ENCODE peak calls at places on chromosome 16, in four cellular contexts. Z is sigmoid colon, U is Karpas-422, Q is suprapubic skin. D is an unnamed sample.
A peak's percentile ranks its signal among the peaks of the same experiment; 100 is the strongest.

GRCh38 chr16:17194190-17194780 is 276.5 kb downstream of the XYLT1 start:
- DNase-seq in Z (peak; percentile 78), U (peak; percentile 81), Q (no peak), D (peak; percentile 27)

GRCh38 chr16:23403547-23403946 is 49.4 kb downstream of the COG7 start:
- DNase-seq in Z (peak; percentile 63), U (no peak), Q (no peak), D (no peak)

GRCh38 chr16:57386381-57386951 is 14.2 kb downstream of the CX3CL1 start:
- DNase-seq in Z (no peak), U (no peak), Q (no peak), D (no peak)

GRCh38 chr16:71623597-71623996 is 2.4 kb upstream of the MARVELD3 start:
- DNase-seq in Z (no peak), U (no peak), Q (no peak), D (no peak)

GRCh38 chr16:50861451-50861850 is 119.6 kb downstream of the CYLD start:
- DNase-seq in Z (no peak), U (no peak), Q (no peak), D (no peak)

GRCh38 chr16:28120754-28121153 is 57.2 kb upstream of the GSG1L start:
- DNase-seq in Z (no peak), U (no peak), Q (no peak), D (no peak)

GRCh38 chr16:76653390-76654026 is 376.3 kb downstream of the CNTNAP4 start:
- DNase-seq in Z (no peak), U (peak; percentile 85), Q (no peak), D (no peak)

GRCh38 chr16:81374514-81374913 is 59.8 kb downstream of the GAN start:
- DNase-seq in Z (no peak), U (no peak), Q (no peak), D (no peak)

GRCh38 chr16:14399397-14400284 is 230.4 kb downstream of the PARN start:
- DNase-seq in Z (peak; percentile 79), U (no peak), Q (peak; percentile 86), D (peak; percentile 33)

GRCh38 chr16:4369006-4369766 is 2.5 kb upstream of the VASN start:
- DNase-seq in Z (no peak), U (no peak), Q (no peak), D (no peak)

GRCh38 chr16:70294385-70295029 is 4.5 kb upstream of the DDX19B start:
- DNase-seq in Z (peak; percentile 42), U (no peak), Q (no peak), D (no peak)

GRCh38 chr16:6446370-6446769 is 886.3 kb upstream of the RBFOX1 start:
- DNase-seq in Z (no peak), U (peak; percentile 44), Q (no peak), D (no peak)

DNA sequence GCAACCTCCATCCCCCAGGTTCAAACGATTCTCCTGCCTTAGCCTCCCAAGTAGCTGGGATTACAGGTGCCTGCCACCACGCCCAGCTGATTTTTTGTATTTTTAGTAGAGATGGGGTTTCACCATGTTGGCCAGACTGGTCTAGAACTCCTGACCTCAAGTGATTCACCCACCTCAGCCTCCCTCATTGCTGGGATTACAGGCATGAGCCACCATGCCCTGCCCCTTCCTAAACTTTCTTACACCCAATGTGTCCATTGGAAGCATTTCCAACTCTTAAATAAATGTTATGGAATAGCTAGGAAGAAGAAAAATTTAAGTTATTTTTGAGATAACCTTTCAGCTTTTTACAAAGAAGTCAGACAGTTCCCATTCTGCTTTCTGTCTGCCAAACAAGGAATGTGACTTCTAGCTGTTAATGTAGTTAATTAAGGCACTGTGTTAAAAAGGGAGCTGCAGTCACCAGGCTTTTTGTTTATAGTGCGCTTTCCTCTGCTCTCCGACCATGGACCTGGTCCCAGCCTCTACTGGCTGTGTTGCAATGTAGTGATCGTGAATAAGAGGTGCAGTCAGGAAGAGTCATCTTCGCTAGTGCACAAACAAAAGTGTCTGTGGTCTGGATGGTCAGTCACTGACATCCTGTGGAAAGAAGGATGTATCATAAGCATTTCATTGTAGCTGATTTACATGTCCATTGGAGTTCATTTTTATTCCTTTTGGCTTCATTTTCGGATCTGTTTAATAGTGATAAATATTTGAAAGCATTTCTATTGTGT is 39.7 kb downstream of the USP10 start:
- DNase-seq in Z (peak; percentile 81), U (no peak), Q (no peak), D (no peak)
- H3K4me1 ChIP-seq in Z (peaks cover 52% of the 10 kb centered on the region), U (peaks cover 35% of the 10 kb centered on the region), Q (peaks cover 60% of the 10 kb centered on the region), D (peaks cover 79% of the 10 kb centered on the region)

DNA sequence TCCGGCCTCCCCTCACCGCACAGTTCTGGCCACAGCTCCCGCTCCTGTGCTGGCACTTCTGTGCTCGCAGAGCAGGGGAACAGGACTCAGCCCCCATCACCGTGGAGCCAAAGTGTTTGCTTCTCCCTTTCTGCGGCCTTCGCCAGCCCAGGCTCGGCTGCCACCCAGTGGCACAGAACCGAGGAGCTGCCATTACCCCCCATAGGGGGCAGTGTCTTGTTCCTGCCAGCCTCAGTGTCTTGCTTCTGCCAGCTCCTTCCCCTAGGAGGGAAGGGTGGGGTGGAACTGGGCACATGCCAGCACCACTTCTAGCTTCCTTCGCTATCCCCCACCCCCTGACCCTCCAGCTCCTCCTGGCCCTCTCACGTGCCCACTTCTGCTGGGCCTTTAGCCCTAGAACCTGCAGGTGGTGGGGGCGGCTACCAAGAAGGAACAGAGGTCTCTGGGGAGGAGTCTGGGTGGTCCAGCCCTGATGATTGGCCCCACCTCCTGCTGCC is 645 bp upstream of the ELMO3 start:
- DNase-seq in Z (no peak), U (peak; percentile 82), Q (no peak), D (no peak)
- H3K27ac ChIP-seq in Z (no peak overlapping the region), U (no peak overlapping the region), Q (peak overlapping the region; percentile 82), D (no peak overlapping the region)

GRCh38 chr16:1535391-1536291 is 2.2 kb downstream of the TMEM204 start:
- DNase-seq in Z (no peak), U (no peak), Q (no peak), D (no peak)
- H3K4me3 ChIP-seq in Z (peak overlapping the region; percentile 58), U (no peak overlapping the region), Q (peak overlapping the region; percentile 58), D (peak overlapping the region; percentile 83)

GRCh38 chr16:88301431-88301830 is 81.3 kb upstream of the ZNF469 start:
- DNase-seq in Z (no peak), U (no peak), Q (no peak), D (no peak)

GRCh38 chr16:88303890-88304819 is 78.6 kb upstream of the ZNF469 start:
- DNase-seq in Z (peak; percentile 78), U (no peak), Q (no peak), D (no peak)

GRCh38 chr16:88303405-88303804 is 79.4 kb upstream of the ZNF469 start:
- DNase-seq in Z (no peak), U (no peak), Q (no peak), D (no peak)

GRCh38 chr16:88301886-88302285 is 80.9 kb upstream of the ZNF469 start:
- DNase-seq in Z (no peak), U (no peak), Q (no peak), D (no peak)

DNA sequence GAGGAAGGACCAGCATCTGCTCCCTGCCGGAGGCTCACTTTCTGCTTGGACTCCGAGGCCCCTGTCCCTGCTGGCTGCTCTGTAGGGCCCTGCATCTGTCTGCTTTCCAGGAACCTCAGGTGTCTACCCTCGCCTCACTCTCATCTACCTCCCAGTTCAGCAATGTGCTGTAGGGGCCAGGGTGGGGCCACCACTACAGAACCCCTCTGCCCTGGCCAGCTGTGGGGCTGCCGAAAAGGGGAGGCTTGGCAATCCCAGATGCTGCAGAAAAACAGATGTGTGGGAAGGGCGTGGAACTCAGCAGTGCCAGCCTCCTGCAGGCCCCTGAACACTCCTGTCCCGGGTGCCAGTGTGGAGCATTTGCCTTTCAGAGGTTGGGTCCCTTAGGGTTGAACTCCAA is 80.1 kb upstream of the ZNF469 start:
- DNase-seq in Z (no peak), U (no peak), Q (no peak), D (no peak)
- H3K4me1 ChIP-seq in Z (peaks cover 27% of the 10 kb centered on the region), U (no peaks in the 10 kb centered on the region), Q (peaks cover 43% of the 10 kb centered on the region), D (peaks cover 8% of the 10 kb centered on the region)

GRCh38 chr16:59632266-59632855 is 898.2 kb upstream of the GOT2 start:
- DNase-seq in Z (no peak), U (no peak), Q (no peak), D (no peak)
- H3K27ac ChIP-seq in Z (peak overlapping the region; percentile 55), U (no peak overlapping the region), Q (no peak overlapping the region), D (no peak overlapping the region)

GRCh38 chr16:2087426-2088191 is 39.8 kb downstream of the TSC2 start:
- DNase-seq in Z (no peak), U (no peak), Q (no peak), D (no peak)
- H3K4me3 ChIP-seq in Z (no peak overlapping the region), U (no peak overlapping the region), Q (no peak overlapping the region), D (no peak overlapping the region)

DNA sequence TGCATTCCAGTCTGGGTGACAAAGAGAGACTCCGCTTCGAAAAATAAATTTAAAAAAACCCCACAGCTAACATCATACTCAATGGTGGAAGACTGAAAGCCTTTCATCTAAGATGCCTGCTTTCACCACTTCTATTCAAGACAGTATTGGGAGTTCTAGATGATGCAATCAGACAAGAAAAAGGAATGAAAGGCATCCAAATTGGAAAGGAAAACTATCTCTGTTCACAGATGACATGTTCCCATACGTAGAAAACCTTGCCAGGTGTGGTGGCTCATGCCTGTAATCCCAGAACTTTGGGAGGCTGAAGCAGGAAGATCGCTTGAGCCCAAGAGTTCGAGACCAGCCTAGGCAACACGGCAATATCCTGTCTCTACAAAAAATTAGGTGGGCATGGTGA is 31.1 kb downstream of the RANBP10 start:
- DNase-seq in Z (no peak), U (no peak), Q (no peak), D (no peak)
- H3K4me1 ChIP-seq in Z (peaks cover 20% of the 10 kb centered on the region), U (no peaks in the 10 kb centered on the region), Q (peaks cover 23% of the 10 kb centered on the region), D (peaks cover 41% of the 10 kb centered on the region)

DNA sequence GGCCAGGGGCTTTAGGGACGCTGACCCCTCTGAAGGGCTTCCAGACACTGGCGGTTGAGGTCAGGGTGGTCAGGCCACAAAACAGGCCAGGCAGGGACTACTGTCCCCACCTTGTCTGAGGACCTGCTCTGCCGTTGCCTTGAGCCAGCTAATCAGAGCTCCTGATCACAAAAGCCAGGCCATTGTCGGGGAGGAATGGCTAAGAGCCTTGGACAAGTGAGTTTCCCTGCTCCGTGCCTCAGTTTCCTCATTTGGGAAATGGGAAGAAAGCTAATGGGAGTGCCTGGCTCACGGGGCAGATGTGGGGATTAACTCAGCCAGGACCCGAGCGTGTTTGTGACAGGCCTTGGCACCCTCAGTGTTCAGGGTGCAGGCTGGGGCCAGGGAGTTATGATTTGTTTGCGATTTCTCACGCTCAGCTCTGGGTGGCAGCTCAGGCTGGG is 246.5 kb upstream of the CIBAR2 start:
- DNase-seq in Z (no peak), U (no peak), Q (no peak), D (no peak)
- H3K27ac ChIP-seq in Z (peak overlapping the region; percentile 21), U (no peak overlapping the region), Q (no peak overlapping the region), D (no peak overlapping the region)